ENCODE peak calls at places on chromosomes 1 and 21, in ten cellular contexts. X, O, C, G, N, Z, I, D, Y and S are unnamed samples.

GRCh38 chr1:7478797-7479499 is 292.1 kb upstream of the VAMP3 start:
- DNase-seq in X (peak; percentile 68), O (no peak), C (peak; percentile 85), G (peak; percentile 100), N (peak; percentile 69), Z (no peak), I (peak; percentile 92), D (peak; percentile 94), Y (no peak), S (peak; percentile 96)

GRCh38 chr1:1299686-1300351 is 7.9 kb downstream of the ACAP3 start:
- DNase-seq in X (no peak), O (no peak), C (no peak), G (no peak), N (no peak), Z (peak; percentile 59), I (no peak), D (no peak), Y (no peak), S (no peak)

GRCh38 chr1:1210726-1211540 is 3.0 kb downstream of the TNFRSF4 start:
- DNase-seq in X (no peak), O (no peak), C (peak; percentile 64), G (no peak), N (no peak), Z (no peak), I (peak; percentile 14), D (no peak), Y (no peak), S (no peak)

GRCh38 chr1:171983584-171983983 is 142.3 kb downstream of the DNM3 start:
- DNase-seq in X (no peak), O (no peak), C (no peak), G (peak; percentile 32), N (no peak), Z (peak; percentile 7), I (no peak), D (no peak), Y (no peak), S (no peak)

GRCh38 chr1:225467193-225468020 is 39.6 kb upstream of the LBR start:
- DNase-seq in X (peak; percentile 63), O (peak; percentile 50), C (peak; percentile 87), G (no peak), N (peak; percentile 57), Z (peak; percentile 42), I (no peak), D (peak; percentile 87), Y (peak; percentile 44), S (no peak)

GRCh38 chr1:57072775-57073174 is 107.0 kb upstream of the C8B start:
- DNase-seq in X (no peak), O (no peak), C (no peak), G (no peak), N (no peak), Z (peak; percentile 9), I (no peak), D (no peak), Y (no peak), S (no peak)

GRCh38 chr1:43769350-43769908 is 62.1 kb downstream of the ST3GAL3 start:
- DNase-seq in X (no peak), O (no peak), C (no peak), G (no peak), N (no peak), Z (no peak), I (no peak), D (no peak), Y (no peak), S (no peak)

GRCh38 chr1:117215019-117215418 is 4.3 kb upstream of the VTCN1 start:
- DNase-seq in X (no peak), O (no peak), C (no peak), G (no peak), N (no peak), Z (no peak), I (no peak), D (no peak), Y (no peak), S (no peak)

GRCh38 chr1:228308628-228309547 is 97.7 kb downstream of the TRIM11 start:
- DNase-seq in X (peak; percentile 14), O (no peak), C (peak; percentile 58), G (no peak), N (no peak), Z (no peak), I (no peak), D (no peak), Y (no peak), S (no peak)

GRCh38 chr1:228312091-228312764 is 94.4 kb downstream of the TRIM11 start:
- DNase-seq in X (no peak), O (no peak), C (no peak), G (no peak), N (no peak), Z (no peak), I (no peak), D (no peak), Y (peak; percentile 14), S (no peak)

GRCh38 chr1:228311091-228311490 is 95.5 kb downstream of the TRIM11 start:
- DNase-seq in X (no peak), O (no peak), C (no peak), G (no peak), N (no peak), Z (no peak), I (peak; percentile 7), D (no peak), Y (no peak), S (no peak)

GRCh38 chr1:228309548-228310067 is 97.0 kb downstream of the TRIM11 start:
- DNase-seq in X (peak; percentile 22), O (no peak), C (no peak), G (no peak), N (no peak), Z (no peak), I (peak; percentile 18), D (no peak), Y (peak; percentile 45), S (no peak)

DNA sequence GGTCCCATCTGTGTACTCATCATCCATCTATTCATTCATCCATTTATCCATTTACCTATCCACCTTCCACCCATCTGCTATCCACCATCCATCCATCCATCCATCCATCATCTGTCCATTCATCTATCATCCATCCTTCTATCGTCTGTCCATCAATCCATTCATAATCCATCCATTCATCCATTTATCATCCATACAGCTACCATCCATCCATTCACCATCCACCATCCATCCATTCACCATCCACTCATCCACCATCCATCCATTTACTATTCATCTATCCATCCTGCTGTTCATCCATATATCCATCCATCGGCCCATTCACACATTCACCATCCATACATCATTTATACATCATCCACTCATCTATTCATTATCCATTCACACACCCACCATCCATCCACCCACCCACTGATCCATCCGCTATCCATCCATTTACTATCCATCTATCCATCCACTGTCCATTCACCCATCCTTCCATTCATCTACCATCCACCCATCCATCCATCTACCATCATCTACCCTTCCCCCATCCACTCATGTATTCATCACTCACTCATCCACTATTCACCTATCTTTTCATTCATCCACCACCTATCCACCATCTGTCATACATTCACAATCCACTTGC is 96.4 kb downstream of the TRIM11 start:
- DNase-seq in X (no peak), O (no peak), C (no peak), G (no peak), N (no peak), Z (no peak), I (no peak), D (no peak), Y (no peak), S (no peak)
- H3K9me3 ChIP-seq in X (peaks cover 27% of the 10 kb centered on the region), O (peaks cover 9% of the 10 kb centered on the region), C (peaks cover 5% of the 10 kb centered on the region), G (peaks cover 10% of the 10 kb centered on the region), N (no peaks in the 10 kb centered on the region), Z (peaks cover 4% of the 10 kb centered on the region), I (no peaks in the 10 kb centered on the region), D (peaks cover 4% of the 10 kb centered on the region), Y (no peaks in the 10 kb centered on the region), S (peaks cover 13% of the 10 kb centered on the region)

GRCh38 chr21:17925000-17925610 is 105.9 kb upstream of the C21orf91 start:
- DNase-seq in X (peak; percentile 60), O (peak; percentile 66), C (no peak), G (peak; percentile 54), N (peak; percentile 64), Z (peak; percentile 76), I (no peak), D (no peak), Y (peak; percentile 25), S (no peak)

GRCh38 chr21:17925900-17926299 is 106.7 kb upstream of the C21orf91 start:
- DNase-seq in X (no peak), O (no peak), C (no peak), G (peak; percentile 24), N (peak; percentile 10), Z (peak; percentile 12), I (no peak), D (no peak), Y (no peak), S (no peak)

GRCh38 chr21:17930102-17930501 is 110.9 kb upstream of the C21orf91 start:
- DNase-seq in X (no peak), O (no peak), C (no peak), G (no peak), N (no peak), Z (no peak), I (no peak), D (no peak), Y (no peak), S (no peak)

GRCh38 chr21:17929514-17929913 is 110.4 kb upstream of the C21orf91 start:
- DNase-seq in X (no peak), O (no peak), C (no peak), G (no peak), N (no peak), Z (no peak), I (no peak), D (no peak), Y (no peak), S (no peak)

GRCh38 chr21:17931080-17931479 is 111.9 kb upstream of the C21orf91 start:
- DNase-seq in X (no peak), O (no peak), C (no peak), G (no peak), N (no peak), Z (peak; percentile 6), I (no peak), D (no peak), Y (no peak), S (no peak)
- TF ChIP-seq CTCF in X (no peak), O (no peak), C (no peak), G (no peak), N (no peak), Z (peak; percentile 40), I (no peak), D (no peak), Y (no peak), S (no peak)

DNA sequence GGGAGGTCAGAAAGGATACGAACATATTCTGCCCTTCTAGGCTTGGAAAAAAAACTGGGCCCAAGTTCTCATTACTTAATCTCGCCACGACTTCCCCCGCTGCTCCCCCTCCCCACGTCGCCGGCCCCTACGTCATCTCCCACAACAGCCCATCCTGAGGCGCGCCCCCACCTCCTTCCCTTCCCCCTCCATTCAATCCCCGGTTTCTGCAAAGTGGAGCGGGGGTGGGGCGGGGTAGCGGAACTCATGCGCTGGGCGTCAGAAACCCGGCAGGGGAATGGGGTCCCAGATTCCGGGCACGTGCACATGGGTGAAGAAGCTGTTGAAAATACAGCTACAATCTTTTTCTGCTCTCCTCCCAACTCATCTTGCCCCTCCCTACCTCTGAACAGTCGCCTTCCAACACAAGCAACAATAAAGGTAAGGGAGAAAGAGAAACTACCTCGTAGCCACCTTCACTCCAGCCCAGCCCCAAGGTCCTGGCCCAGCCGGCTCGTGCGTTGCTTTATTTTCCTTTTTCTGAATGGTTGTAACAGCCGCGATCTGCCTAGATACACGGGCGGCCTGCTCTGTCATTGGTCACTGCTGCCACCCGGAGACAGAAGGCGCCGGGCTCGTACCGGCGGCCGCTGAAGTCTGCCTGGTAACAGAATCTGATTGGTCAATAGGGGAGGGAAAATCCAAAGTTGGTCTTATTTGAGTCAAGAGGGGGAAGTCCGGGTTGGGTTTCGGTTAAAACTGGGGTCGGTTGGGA is at the start of gene RFX5:
- DNase-seq in X (peak; percentile 96), O (peak; percentile 93), C (peak; percentile 95), G (peak; percentile 98), N (peak; percentile 98), Z (peak; percentile 97), I (peak; percentile 87), D (peak; percentile 98), Y (peak; percentile 95), S (peak; percentile 99)
- TF ChIP-seq POLR2A in X (no peak), O (peak; percentile 50), C (peak; percentile 63), G (peak; percentile 73), N (peak; percentile 90), Z (peak; percentile 82), I (peak; percentile 68), D (peak; percentile 38), Y (peak; percentile 64), S (peak; percentile 14)

GRCh38 chr1:106798991-106799390 is 257.5 kb upstream of the PRMT6 start:
- DNase-seq in X (no peak), O (no peak), C (no peak), G (peak; percentile 1), N (no peak), Z (no peak), I (no peak), D (no peak), Y (no peak), S (no peak)
- H3K9me3 ChIP-seq in X (no peaks in the 10 kb centered on the region), O (no peaks in the 10 kb centered on the region), C (no peaks in the 10 kb centered on the region), G (no peaks in the 10 kb centered on the region), N (no peaks in the 10 kb centered on the region), Z (no peaks in the 10 kb centered on the region), I (no peaks in the 10 kb centered on the region), D (no peaks in the 10 kb centered on the region), Y (no peaks in the 10 kb centered on the region), S (no peaks in the 10 kb centered on the region)